ENCODE peak calls at places on chromosomes 2 and 18, in four cellular contexts. One of them, this sample, is unnamed.

GRCh38 chr2:175180701-175181103 is 808 bp downstream of the ATP5MC3 start:
- DNase-seq in nephron progenitor cell: peak; percentile 41
- DNase-seq in AG04450: no peak
- DNase-seq in GM20000: peak; percentile 51
- DNase-seq in this sample: peak; percentile 48

GRCh38 chr2:17300141-17300540 is 218.1 kb downstream of the RAD51AP2 start:
- DNase-seq in nephron progenitor cell: no peak
- DNase-seq in AG04450: peak; percentile 42
- DNase-seq in GM20000: no peak
- DNase-seq in this sample: no peak

GRCh38 chr2:134137182-134137595 is 116.7 kb upstream of the MGAT5 start:
- DNase-seq in nephron progenitor cell: no peak
- DNase-seq in AG04450: no peak
- DNase-seq in GM20000: no peak
- DNase-seq in this sample: no peak

GRCh38 chr2:179235463-179236108 is 29.0 kb downstream of the SESTD1 start:
- DNase-seq in nephron progenitor cell: no peak
- DNase-seq in AG04450: no peak
- DNase-seq in GM20000: no peak
- DNase-seq in this sample: no peak

GRCh38 chr18:49849331-49850217 is 36.2 kb upstream of the ACAA2 start:
- DNase-seq in nephron progenitor cell: peak; percentile 26
- DNase-seq in AG04450: peak; percentile 63
- DNase-seq in GM20000: no peak
- DNase-seq in this sample: no peak

GRCh38 chr18:10838594-10838993 is 310.8 kb downstream of the PIEZO2 start:
- DNase-seq in nephron progenitor cell: no peak
- DNase-seq in AG04450: no peak
- DNase-seq in GM20000: peak; percentile 32
- DNase-seq in this sample: peak; percentile 36

GRCh38 chr2:17918789-17919188 is 40.3 kb downstream of the KCNS3 start:
- DNase-seq in nephron progenitor cell: no peak
- DNase-seq in AG04450: no peak
- DNase-seq in GM20000: no peak
- DNase-seq in this sample: no peak

GRCh38 chr2:240461471-240462072 is 26.1 kb downstream of the GPC1 start:
- DNase-seq in nephron progenitor cell: peak; percentile 1
- DNase-seq in AG04450: no peak
- DNase-seq in GM20000: no peak
- DNase-seq in this sample: no peak

GRCh38 chr2:215540646-215541045 is 104.8 kb upstream of the FN1 start:
- DNase-seq in nephron progenitor cell: no peak
- DNase-seq in AG04450: peak; percentile 82
- DNase-seq in GM20000: no peak
- DNase-seq in this sample: no peak

GRCh38 chr2:239272626-239273025 is 128.2 kb downstream of the HDAC4 start:
- DNase-seq in nephron progenitor cell: no peak
- DNase-seq in AG04450: no peak
- DNase-seq in GM20000: no peak
- DNase-seq in this sample: no peak

GRCh38 chr2:88265352-88265960 is 95.3 kb downstream of the THNSL2 start:
- DNase-seq in nephron progenitor cell: no peak
- DNase-seq in AG04450: no peak
- DNase-seq in GM20000: peak; percentile 52
- DNase-seq in this sample: peak; percentile 69

GRCh38 chr2:67322361-67323001 is 74.7 kb upstream of the ETAA1 start:
- DNase-seq in nephron progenitor cell: peak; percentile 39
- DNase-seq in AG04450: peak; percentile 42
- DNase-seq in GM20000: no peak
- DNase-seq in this sample: no peak

GRCh38 chr18:65760457-65760856 is 9.6 kb downstream of the CDH7 start:
- DNase-seq in nephron progenitor cell: no peak
- DNase-seq in AG04450: no peak
- DNase-seq in GM20000: no peak
- DNase-seq in this sample: no peak

GRCh38 chr2:104690255-104690999 is 163.5 kb upstream of the POU3F3 start:
- DNase-seq in nephron progenitor cell: no peak
- DNase-seq in AG04450: no peak
- DNase-seq in GM20000: no peak
- DNase-seq in this sample: no peak

GRCh38 chr2:45283764-45284620 is 274.7 kb upstream of the SIX2 start:
- DNase-seq in nephron progenitor cell: no peak
- DNase-seq in AG04450: no peak
- DNase-seq in GM20000: no peak
- DNase-seq in this sample: no peak

GRCh38 chr2:135255208-135255607 is 203.1 kb downstream of the RAB3GAP1 start:
- DNase-seq in nephron progenitor cell: no peak
- DNase-seq in AG04450: no peak
- DNase-seq in GM20000: no peak
- DNase-seq in this sample: no peak

GRCh38 chr2:237209046-237209375 is 123.3 kb downstream of the COPS8 start:
- DNase-seq in nephron progenitor cell: no peak
- DNase-seq in AG04450: no peak
- DNase-seq in GM20000: no peak
- DNase-seq in this sample: no peak

GRCh38 chr2:127661072-127661618 is 14.2 kb downstream of the LIMS2 start:
- DNase-seq in nephron progenitor cell: no peak
- DNase-seq in AG04450: no peak
- DNase-seq in GM20000: no peak
- DNase-seq in this sample: no peak

GRCh38 chr18:23524213-23524707 is 20.9 kb downstream of the RMC1 start:
- DNase-seq in nephron progenitor cell: no peak
- DNase-seq in AG04450: no peak
- DNase-seq in GM20000: no peak
- DNase-seq in this sample: no peak

GRCh38 chr18:50629148-50629631 is 69.3 kb downstream of the MAPK4 start:
- DNase-seq in nephron progenitor cell: no peak
- DNase-seq in AG04450: no peak
- DNase-seq in GM20000: no peak
- DNase-seq in this sample: no peak

GRCh38 chr2:202171246-202171833 is 67.1 kb downstream of the SUMO1 start:
- DNase-seq in nephron progenitor cell: peak; percentile 68
- DNase-seq in AG04450: no peak
- DNase-seq in GM20000: no peak
- DNase-seq in this sample: peak; percentile 32

GRCh38 chr2:61758991-61759390 is 94.9 kb downstream of the FAM161A start:
- DNase-seq in nephron progenitor cell: no peak
- DNase-seq in AG04450: peak; percentile 88
- DNase-seq in GM20000: no peak
- DNase-seq in this sample: no peak

GRCh38 chr2:113200236-113200635 is 26.5 kb downstream of the PSD4 start:
- DNase-seq in nephron progenitor cell: no peak
- DNase-seq in AG04450: no peak
- DNase-seq in GM20000: no peak
- DNase-seq in this sample: no peak

GRCh38 chr2:171330155-171330956 is 103.4 kb downstream of the METTL8 start:
- DNase-seq in nephron progenitor cell: no peak
- DNase-seq in AG04450: no peak
- DNase-seq in GM20000: no peak
- DNase-seq in this sample: no peak

GRCh38 chr18:24995056-24995455 is 356.9 kb downstream of the ZNF521 start:
- DNase-seq in nephron progenitor cell: no peak
- DNase-seq in AG04450: no peak
- DNase-seq in GM20000: no peak
- DNase-seq in this sample: no peak

GRCh38 chr18:45324489-45325111 is 290.7 kb upstream of the SLC14A2 start:
- DNase-seq in nephron progenitor cell: peak; percentile 54
- DNase-seq in AG04450: peak; percentile 11
- DNase-seq in GM20000: no peak
- DNase-seq in this sample: no peak

GRCh38 chr18:39591647-39592046 is 2026.0 kb upstream of the CELF4 start:
- DNase-seq in nephron progenitor cell: no peak
- DNase-seq in AG04450: no peak
- DNase-seq in GM20000: no peak
- DNase-seq in this sample: no peak

GRCh38 chr18:2572892-2573291 is 1.5 kb downstream of the NDC80 start:
- DNase-seq in nephron progenitor cell: no peak
- DNase-seq in AG04450: no peak
- DNase-seq in GM20000: no peak
- DNase-seq in this sample: no peak

GRCh38 chr18:23437357-23438045 is 15.6 kb upstream of the RIOK3 start:
- DNase-seq in nephron progenitor cell: peak; percentile 89
- DNase-seq in AG04450: no peak
- DNase-seq in GM20000: peak; percentile 85
- DNase-seq in this sample: peak; percentile 85

GRCh38 chr2:56266761-56267411 is 83.1 kb downstream of the CCDC85A start:
- DNase-seq in nephron progenitor cell: no peak
- DNase-seq in AG04450: no peak
- DNase-seq in GM20000: no peak
- DNase-seq in this sample: no peak

GRCh38 chr18:37434161-37434860 is 131.3 kb downstream of the CELF4 start:
- DNase-seq in nephron progenitor cell: no peak
- DNase-seq in AG04450: no peak
- DNase-seq in GM20000: no peak
- DNase-seq in this sample: no peak

GRCh38 chr2:7516447-7517121 is 599.4 kb downstream of the RNF144A start:
- DNase-seq in nephron progenitor cell: no peak
- DNase-seq in AG04450: no peak
- DNase-seq in GM20000: no peak
- DNase-seq in this sample: no peak

GRCh38 chr2:7515327-7515726 is 598.1 kb downstream of the RNF144A start:
- DNase-seq in nephron progenitor cell: no peak
- DNase-seq in AG04450: no peak
- DNase-seq in GM20000: no peak
- DNase-seq in this sample: no peak

GRCh38 chr2:7517122-7517487 is 599.9 kb downstream of the RNF144A start:
- DNase-seq in nephron progenitor cell: no peak
- DNase-seq in AG04450: no peak
- DNase-seq in GM20000: no peak
- DNase-seq in this sample: no peak

GRCh38 chr2:7513834-7514233 is 596.6 kb downstream of the RNF144A start:
- DNase-seq in nephron progenitor cell: no peak
- DNase-seq in AG04450: no peak
- DNase-seq in GM20000: no peak
- DNase-seq in this sample: no peak

DNA sequence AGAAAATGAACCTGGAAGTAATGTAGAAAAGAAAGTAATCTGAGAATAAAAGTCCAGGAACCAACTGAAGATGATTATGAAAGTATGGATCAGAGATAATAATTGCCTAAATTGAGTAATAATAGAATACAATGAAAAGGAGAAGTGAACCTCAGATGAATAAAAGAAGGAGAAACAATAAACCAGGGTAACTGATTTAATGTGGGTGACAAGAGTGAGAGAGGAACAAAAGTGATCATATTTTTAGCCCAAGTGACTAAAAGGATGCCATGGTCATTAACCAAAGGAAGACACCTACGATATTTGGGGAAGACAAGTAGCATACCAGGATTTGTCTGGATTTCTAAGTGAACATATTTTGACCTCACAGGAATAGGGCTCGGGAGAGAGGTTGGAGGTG is 600.6 kb downstream of the RNF144A start:
- DNase-seq in nephron progenitor cell: no peak
- DNase-seq in AG04450: no peak
- DNase-seq in GM20000: no peak
- DNase-seq in this sample: no peak
- TF ChIP-seq CTCF in nephron progenitor cell: no peak
- TF ChIP-seq CTCF in AG04450: no peak
- TF ChIP-seq CTCF in GM20000: no peak
- TF ChIP-seq CTCF in this sample: no peak

GRCh38 chr2:231786177-231786916 is at the start of gene COPS7B:
- DNase-seq in nephron progenitor cell: peak; percentile 92
- DNase-seq in AG04450: peak; percentile 61
- DNase-seq in GM20000: peak; percentile 89
- DNase-seq in this sample: peak; percentile 86
- TF ChIP-seq CTCF in nephron progenitor cell: peak; percentile 25
- TF ChIP-seq CTCF in AG04450: peak; percentile 47
- TF ChIP-seq CTCF in GM20000: peak; percentile 47
- TF ChIP-seq CTCF in this sample: peak; percentile 61

GRCh38 chr2:30738141-30738911 is 68.9 kb downstream of the CAPN13 start:
- DNase-seq in nephron progenitor cell: no peak
- DNase-seq in AG04450: no peak
- DNase-seq in GM20000: no peak
- DNase-seq in this sample: no peak

GRCh38 chr2:30741576-30741975 is 65.7 kb downstream of the CAPN13 start:
- DNase-seq in nephron progenitor cell: no peak
- DNase-seq in AG04450: no peak
- DNase-seq in GM20000: no peak
- DNase-seq in this sample: no peak

GRCh38 chr2:30736461-30737325 is 70.6 kb downstream of the CAPN13 start:
- DNase-seq in nephron progenitor cell: no peak
- DNase-seq in AG04450: no peak
- DNase-seq in GM20000: no peak
- DNase-seq in this sample: no peak

GRCh38 chr2:30733829-30734520 is 73.3 kb downstream of the CAPN13 start:
- DNase-seq in nephron progenitor cell: no peak
- DNase-seq in AG04450: no peak
- DNase-seq in GM20000: no peak
- DNase-seq in this sample: no peak

DNA sequence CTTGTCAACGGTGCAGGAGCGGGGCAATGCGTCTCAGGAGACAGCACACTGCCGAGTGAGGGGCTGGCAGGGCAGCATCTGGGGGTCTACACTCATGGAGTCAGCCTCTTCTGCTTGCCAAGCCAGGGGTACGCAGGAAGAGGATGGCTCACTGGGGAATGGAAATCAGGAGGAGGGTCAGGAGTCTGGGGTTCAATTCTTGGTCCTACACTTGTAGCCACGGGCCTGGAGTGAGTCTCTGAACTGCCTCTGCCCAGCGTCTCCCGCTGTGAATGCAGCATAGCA is 70.0 kb downstream of the CAPN13 start:
- DNase-seq in nephron progenitor cell: no peak
- DNase-seq in AG04450: no peak
- DNase-seq in GM20000: no peak
- DNase-seq in this sample: no peak
- TF ChIP-seq CTCF in nephron progenitor cell: no peak
- TF ChIP-seq CTCF in AG04450: no peak
- TF ChIP-seq CTCF in GM20000: no peak
- TF ChIP-seq CTCF in this sample: no peak

DNA sequence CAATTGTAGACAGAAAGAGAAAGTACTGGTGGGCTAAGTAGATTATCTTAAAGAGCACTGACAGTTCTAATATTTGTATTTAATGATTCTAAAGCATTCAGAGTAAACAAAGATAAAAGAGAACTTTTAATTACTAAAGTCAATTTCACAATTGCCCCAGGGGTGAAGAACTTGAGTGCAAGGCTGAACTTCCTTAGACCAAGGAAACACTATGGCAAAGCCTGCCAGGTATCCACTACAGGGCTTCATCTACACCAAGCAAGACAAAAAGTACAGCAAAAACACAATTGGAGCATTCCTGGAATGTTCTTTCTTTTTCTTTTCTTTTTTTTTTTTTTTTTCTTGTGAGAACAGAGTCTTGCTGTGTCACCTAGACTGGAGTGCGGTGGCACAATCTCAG is 46.9 kb upstream of the NDUFV2 start:
- DNase-seq in nephron progenitor cell: no peak
- DNase-seq in AG04450: no peak
- DNase-seq in GM20000: no peak
- DNase-seq in this sample: no peak
- TF ChIP-seq CTCF in nephron progenitor cell: no peak
- TF ChIP-seq CTCF in AG04450: no peak
- TF ChIP-seq CTCF in GM20000: no peak
- TF ChIP-seq CTCF in this sample: no peak

GRCh38 chr2:40809156-40809555 is 357.3 kb upstream of the SLC8A1 start:
- DNase-seq in nephron progenitor cell: no peak
- DNase-seq in AG04450: no peak
- DNase-seq in GM20000: no peak
- DNase-seq in this sample: no peak
- TF ChIP-seq CTCF in nephron progenitor cell: no peak
- TF ChIP-seq CTCF in AG04450: no peak
- TF ChIP-seq CTCF in GM20000: no peak
- TF ChIP-seq CTCF in this sample: no peak

This sample was measured in GM13977.